ENCODE peak calls at places on chromosomes 7 and 10, in nine cellular contexts. L is activated T-cell treated with anti-CD3 and anti-CD28 coated beads for 24 hours; I is ACHN; C is NCI-H2029; J is WTC11; X is activated CD4-positive, alpha-beta T cell treated with anti-CD3 and anti-CD28 coated beads, Interleukin-2, amount 50 U/mL, for 24 hours; U is colonic mucosa; H is Ammon's horn; P is MV-4-11. G is an unnamed sample.

GRCh38 chr7:64463636-64464375 is 99.1 kb downstream of the ZNF680 start:
- DNase-seq in C (peak), X (no peak), U (peak), H (peak), P (no peak), L (no peak), J (no peak), I (peak), G (no peak)

GRCh38 chr10:113326160-113327111 is 226.4 kb upstream of the HABP2 start:
- DNase-seq in I (peak), U (no peak), X (no peak), L (peak), J (peak), P (peak), C (no peak), H (no peak), G (no peak)

GRCh38 chr10:13724484-13724883 is 137.7 kb downstream of the PRPF18 start:
- DNase-seq in U (no peak), H (peak), J (no peak), X (no peak), C (no peak), I (no peak), P (no peak), L (no peak), G (no peak)

GRCh38 chr10:132580617-132581016 is 43.0 kb downstream of the INPP5A start:
- DNase-seq in L (no peak), U (no peak), P (no peak), I (no peak), X (no peak), H (no peak), C (no peak), J (no peak), G (no peak)

GRCh38 chr7:103336781-103337180 is 7.8 kb downstream of the DNAJC2 start:
- DNase-seq in L (no peak), X (no peak), H (no peak), I (no peak), P (peak), C (no peak), U (no peak), J (no peak), G (no peak)

GRCh38 chr7:106867641-106868351 is 2.7 kb downstream of the PIK3CG start:
- DNase-seq in I (no peak), J (no peak), C (no peak), U (no peak), L (no peak), H (no peak), X (no peak), P (no peak), G (no peak)

GRCh38 chr10:72068901-72069446 is 19.4 kb downstream of the SPOCK2 start:
- DNase-seq in U (no peak), H (no peak), L (no peak), P (no peak), C (no peak), X (no peak), I (peak), J (no peak), G (no peak)

GRCh38 chr7:146961617-146962016 is 845.0 kb downstream of the CNTNAP2 start:
- DNase-seq in U (no peak), P (peak), X (no peak), J (no peak), L (no peak), C (no peak), H (peak), I (peak), G (no peak)

GRCh38 chr10:110774069-110775021 is 97.4 kb upstream of the PDCD4 start:
- DNase-seq in J (no peak), I (peak), L (peak), C (no peak), P (peak), X (no peak), H (peak), U (no peak), G (no peak)

GRCh38 chr7:130886438-130887135 is 152.6 kb upstream of the KLF14 start:
- DNase-seq in H (no peak), J (no peak), C (no peak), U (no peak), I (peak), P (no peak), L (no peak), X (no peak), G (no peak)

GRCh38 chr10:122461729-122462532 is 578 bp downstream of the HTRA1 start:
- DNase-seq in P (no peak), X (no peak), C (no peak), J (no peak), L (no peak), H (no peak), U (no peak), I (no peak), G (no peak)

GRCh38 chr10:109891105-109891504 is 32.2 kb downstream of the XPNPEP1 start:
- DNase-seq in X (no peak), H (no peak), U (no peak), C (no peak), P (no peak), J (no peak), L (no peak), I (no peak), G (no peak)

GRCh38 chr10:24706479-24707118 is 17.1 kb downstream of the ARHGAP21 start:
- DNase-seq in U (no peak), L (peak), X (no peak), I (peak), C (no peak), P (peak), J (no peak), H (peak), G (no peak)

GRCh38 chr7:157440346-157441022 is 103.7 kb downstream of the DNAJB6 start:
- DNase-seq in J (no peak), H (no peak), X (no peak), P (peak), I (no peak), U (no peak), C (no peak), L (no peak), G (no peak)

GRCh38 chr10:80272793-80273522 is 16.5 kb downstream of the MAT1A start:
- DNase-seq in H (no peak), J (no peak), U (no peak), I (no peak), L (no peak), C (no peak), P (no peak), X (no peak), G (no peak)

GRCh38 chr7:138350701-138351357 is 109.2 kb upstream of the TRIM24 start:
- DNase-seq in X (no peak), J (no peak), I (no peak), U (no peak), P (no peak), C (no peak), H (no peak), L (no peak), G (no peak)

GRCh38 chr7:157840913-157841756 is 504.3 kb downstream of the DNAJB6 start:
- DNase-seq in I (no peak), L (no peak), U (no peak), X (no peak), H (no peak), P (no peak), J (peak), C (no peak), G (no peak)

GRCh38 chr7:140726304-140726703 is 29.8 kb downstream of the NDUFB2 start:
- DNase-seq in U (no peak), X (no peak), H (peak), L (no peak), J (no peak), I (peak), P (peak), C (no peak), G (no peak)

GRCh38 chr10:118373786-118374185 is 31.7 kb upstream of the FAM204A start:
- DNase-seq in I (peak), P (no peak), C (no peak), J (no peak), X (no peak), L (no peak), U (no peak), H (no peak), G (no peak)

GRCh38 chr10:132595850-132596249 is 58.3 kb downstream of the INPP5A start:
- DNase-seq in H (no peak), I (no peak), C (no peak), L (no peak), U (no peak), P (no peak), J (no peak), X (no peak), G (no peak)

GRCh38 chr7:107045195-107045960 is 873 bp downstream of the PRKAR2B start:
- DNase-seq in L (no peak), H (peak), U (no peak), I (peak), P (peak), X (no peak), J (peak), C (no peak), G (no peak)

GRCh38 chr7:107355616-107356015 is 114.2 kb upstream of the GPR22 start:
- DNase-seq in X (no peak), P (no peak), I (peak), L (no peak), C (no peak), H (no peak), U (no peak), J (no peak), G (no peak)

GRCh38 chr10:34866848-34867247 is 51.8 kb upstream of the PARD3 start:
- DNase-seq in X (no peak), I (peak), H (no peak), P (no peak), L (no peak), C (peak), U (peak), J (peak), G (no peak)

GRCh38 chr10:95268438-95268837 is 22.4 kb downstream of the PDLIM1 start:
- DNase-seq in P (no peak), X (no peak), H (no peak), C (no peak), L (no peak), U (peak), J (no peak), I (no peak), G (no peak)

GRCh38 chr10:80473692-80474596 is 19.8 kb downstream of the TSPAN14 start:
- DNase-seq in L (no peak), H (no peak), U (no peak), X (no peak), P (no peak), J (no peak), C (no peak), I (peak), G (no peak)

GRCh38 chr10:103057980-103058568 is 135.0 kb downstream of the NT5C2 start:
- DNase-seq in H (no peak), P (no peak), I (no peak), X (no peak), U (no peak), L (no peak), J (no peak), C (no peak), G (no peak)

GRCh38 chr7:33809218-33809617 is 96.1 kb upstream of the BMPER start:
- DNase-seq in H (no peak), P (no peak), U (no peak), J (no peak), L (no peak), X (no peak), C (no peak), I (no peak), G (no peak)

GRCh38 chr10:89207801-89208551 is 859 bp upstream of the CH25H start:
- DNase-seq in J (peak), X (no peak), I (peak), L (no peak), C (no peak), P (no peak), H (no peak), U (peak), G (no peak)